ENCODE peak calls at places on chromosome 11, in six cellular contexts. Y is kidney epithelial cell, E is neural progenitor cell, I is IMR-90, P is aorta, H is H7. S is an unnamed sample.

GRCh38 chr11:123197711-123198110 is 2.7 kb upstream of the CLMP start:
- DNase-seq in Y (peak; percentile 59), E (no peak), I (peak; percentile 97), P (no peak), H (no peak), S (peak; percentile 92)

GRCh38 chr11:76336597-76336996 is 44.3 kb downstream of the THAP12 start:
- DNase-seq in Y (no peak), E (no peak), I (no peak), P (no peak), H (no peak), S (no peak)

GRCh38 chr11:113271551-113272245 is 42.7 kb upstream of the TTC12 start:
- DNase-seq in Y (no peak), E (no peak), I (no peak), P (no peak), H (no peak), S (no peak)

GRCh38 chr11:47523491-47524199 is 29.3 kb downstream of the CELF1 start:
- DNase-seq in Y (peak; percentile 74), E (no peak), I (peak; percentile 87), P (no peak), H (peak; percentile 39), S (peak; percentile 40)

GRCh38 chr11:4830909-4831308 is 9.8 kb downstream of the OR51F2 start:
- DNase-seq in Y (no peak), E (no peak), I (no peak), P (no peak), H (no peak), S (no peak)

GRCh38 chr11:103878646-103879045 is 157.8 kb upstream of the DDI1 start:
- DNase-seq in Y (no peak), E (no peak), I (no peak), P (no peak), H (no peak), S (no peak)

GRCh38 chr11:69703711-69704507 is at the start of gene FGF19:
- DNase-seq in Y (no peak), E (peak; percentile 78), I (no peak), P (no peak), H (peak; percentile 94), S (no peak)

GRCh38 chr11:20201231-20201630 is 41.0 kb upstream of the DBX1 start:
- DNase-seq in Y (no peak), E (no peak), I (no peak), P (no peak), H (no peak), S (no peak)

GRCh38 chr11:58525037-58525614 is 17.2 kb upstream of the OR5B21 start:
- DNase-seq in Y (no peak), E (no peak), I (no peak), P (no peak), H (no peak), S (no peak)

GRCh38 chr11:33158596-33158995 is 2.7 kb downstream of the CSTF3 start:
- DNase-seq in Y (no peak), E (no peak), I (no peak), P (no peak), H (no peak), S (no peak)

GRCh38 chr11:37721485-37721884 is 1123.4 kb upstream of the RAG2 start:
- DNase-seq in Y (no peak), E (no peak), I (no peak), P (no peak), H (no peak), S (no peak)

GRCh38 chr11:8389034-8389996 is 125.6 kb upstream of the LMO1 start:
- DNase-seq in Y (no peak), E (peak; percentile 18), I (no peak), P (no peak), H (peak; percentile 33), S (no peak)
- H3K4me3 ChIP-seq in Y (no peak overlapping the region), E (no peak overlapping the region), I (no peak overlapping the region), P (no peak overlapping the region), H (no peak overlapping the region), S (no peak overlapping the region)

GRCh38 chr11:61008971-61009370 is 37.5 kb downstream of the CD6 start:
- DNase-seq in Y (no peak), E (no peak), I (no peak), P (no peak), H (no peak), S (no peak)

GRCh38 chr11:61009392-61010275 is 38.2 kb downstream of the CD6 start:
- DNase-seq in Y (no peak), E (no peak), I (no peak), P (no peak), H (peak; percentile 74), S (no peak)

GRCh38 chr11:61007383-61007970 is 36.0 kb downstream of the CD6 start:
- DNase-seq in Y (no peak), E (peak; percentile 61), I (no peak), P (no peak), H (peak; percentile 83), S (no peak)

GRCh38 chr11:61010466-61011238 is 39.2 kb downstream of the CD6 start:
- DNase-seq in Y (no peak), E (peak; percentile 68), I (no peak), P (no peak), H (no peak), S (no peak)

DNA sequence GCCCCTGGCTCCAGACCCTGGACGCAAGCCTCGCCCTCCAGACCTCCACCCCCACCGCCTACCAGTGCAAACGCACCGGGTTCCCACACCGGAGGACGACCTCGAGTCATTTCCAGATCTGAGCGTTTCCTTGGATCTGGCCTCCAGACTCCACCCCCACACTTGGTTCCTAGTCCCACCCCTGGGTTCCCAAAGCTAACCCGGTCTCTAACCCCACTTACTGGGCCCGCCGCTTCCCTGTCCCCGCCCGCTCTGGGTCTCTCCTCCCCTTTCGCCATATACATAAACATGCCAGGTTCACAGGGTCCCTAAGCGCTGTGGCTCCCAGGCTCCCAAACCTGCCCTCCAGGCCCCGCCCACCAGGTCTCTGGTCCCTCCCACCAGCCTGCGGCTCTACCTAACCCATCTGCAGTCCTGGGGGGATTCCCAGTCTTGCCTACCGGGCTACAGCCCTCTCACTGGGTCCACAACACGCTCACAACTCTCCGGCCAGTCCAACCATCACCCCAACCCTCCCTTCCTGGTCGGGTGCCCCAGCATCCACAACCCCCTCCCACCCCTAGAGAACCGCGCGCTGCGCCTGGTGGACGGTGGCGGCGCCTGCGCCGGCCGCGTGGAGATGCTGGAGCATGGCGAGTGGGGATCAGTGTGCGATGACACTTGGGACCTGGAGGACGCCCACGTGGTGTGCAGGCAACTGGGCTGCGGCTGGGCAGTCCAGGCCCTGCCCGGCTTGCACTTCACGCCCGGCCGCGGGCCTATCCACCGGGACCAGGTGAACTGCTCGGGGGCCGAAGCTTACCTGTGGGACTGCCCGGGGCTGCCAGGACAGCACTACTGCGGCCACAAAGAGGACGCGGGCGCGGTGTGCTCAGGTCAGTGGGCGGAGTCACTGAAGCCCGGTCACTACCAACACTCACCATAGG is 36.8 kb downstream of the CD6 start:
- DNase-seq in Y (no peak), E (peak; percentile 67), I (no peak), P (no peak), H (peak; percentile 96), S (no peak)
- H3K4me3 ChIP-seq in Y (peak overlapping the region; percentile 12), E (peak overlapping the region; percentile 56), I (no peak overlapping the region), P (no peak overlapping the region), H (peak overlapping the region; percentile 42), S (no peak overlapping the region)

GRCh38 chr11:3206128-3206921 is 12.3 kb downstream of the MRGPRG start:
- DNase-seq in Y (no peak), E (no peak), I (no peak), P (peak; percentile 28), H (no peak), S (no peak)
- H3K4me3 ChIP-seq in Y (no peak overlapping the region), E (no peak overlapping the region), I (no peak overlapping the region), P (no peak overlapping the region), H (no peak overlapping the region), S (no peak overlapping the region)

DNA sequence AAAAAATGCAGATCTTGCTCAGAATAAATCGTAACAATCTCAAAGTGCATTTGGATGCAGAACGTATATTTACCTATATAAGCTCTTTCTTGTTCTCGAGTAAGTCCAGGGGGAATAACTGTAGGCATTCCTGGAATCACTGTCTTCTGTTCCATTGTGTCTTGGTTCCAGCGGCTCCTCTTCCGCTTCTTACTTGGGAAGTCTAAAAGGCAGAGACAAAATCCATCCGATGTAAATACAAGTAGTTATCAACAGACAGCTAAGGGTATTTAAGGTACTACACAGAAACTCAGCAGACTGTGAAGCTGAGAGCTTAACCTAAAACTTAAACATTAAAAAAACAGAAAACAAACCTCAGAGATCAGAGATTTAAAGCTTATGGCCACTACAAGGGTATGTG is 1.9 kb downstream of the SF1 start:
- DNase-seq in Y (no peak), E (no peak), I (no peak), P (no peak), H (no peak), S (no peak)
- H3K4me3 ChIP-seq in Y (peak overlapping the region; percentile 95), E (peak overlapping the region; percentile 98), I (no peak overlapping the region), P (no peak overlapping the region), H (no peak overlapping the region), S (peak overlapping the region; percentile 89)

S was measured in AG09309.